ENCODE peak calls at places on chromosomes 11 and 22, in seven cellular contexts. One of them, this sample, is unnamed.

GRCh38 chr11:130448416-130449068 is at the start of gene ADAMTS15:
- DNase-seq in endothelial cell of umbilical vein: peak; percentile 70
- DNase-seq in body of pancreas: peak; percentile 78
- DNase-seq in sigmoid colon: peak; percentile 91
- DNase-seq in tibial nerve: peak; percentile 75
- DNase-seq in heart left ventricle: peak; percentile 93
- DNase-seq in testis: peak; percentile 75
- DNase-seq in this sample: peak; percentile 58

GRCh38 chr22:44735518-44736428 is 16.6 kb upstream of the ARHGAP8 start:
- DNase-seq in endothelial cell of umbilical vein: peak; percentile 36
- DNase-seq in body of pancreas: peak; percentile 68
- DNase-seq in sigmoid colon: peak; percentile 82
- DNase-seq in tibial nerve: peak; percentile 90
- DNase-seq in heart left ventricle: peak; percentile 88
- DNase-seq in testis: peak; percentile 86
- DNase-seq in this sample: peak; percentile 64

GRCh38 chr22:40420341-40421081 is 50.1 kb downstream of the SGSM3 start:
- DNase-seq in endothelial cell of umbilical vein: no peak
- DNase-seq in body of pancreas: no peak
- DNase-seq in sigmoid colon: no peak
- DNase-seq in tibial nerve: no peak
- DNase-seq in heart left ventricle: no peak
- DNase-seq in testis: no peak
- DNase-seq in this sample: no peak

GRCh38 chr11:22668005-22668796 is 1.8 kb downstream of the GAS2 start:
- DNase-seq in endothelial cell of umbilical vein: no peak
- DNase-seq in body of pancreas: no peak
- DNase-seq in sigmoid colon: no peak
- DNase-seq in tibial nerve: no peak
- DNase-seq in heart left ventricle: no peak
- DNase-seq in testis: no peak
- DNase-seq in this sample: no peak

GRCh38 chr11:114886644-114887259 is 208.4 kb downstream of the NXPE2 start:
- DNase-seq in endothelial cell of umbilical vein: no peak
- DNase-seq in body of pancreas: no peak
- DNase-seq in sigmoid colon: no peak
- DNase-seq in tibial nerve: no peak
- DNase-seq in heart left ventricle: no peak
- DNase-seq in testis: no peak
- DNase-seq in this sample: no peak

GRCh38 chr11:18804621-18805020 is 13.0 kb upstream of the PTPN5 start:
- DNase-seq in endothelial cell of umbilical vein: no peak
- DNase-seq in body of pancreas: no peak
- DNase-seq in sigmoid colon: no peak
- DNase-seq in tibial nerve: no peak
- DNase-seq in heart left ventricle: no peak
- DNase-seq in testis: no peak
- DNase-seq in this sample: no peak

GRCh38 chr22:36933629-36934028 is 20.2 kb downstream of the CSF2RB start:
- DNase-seq in endothelial cell of umbilical vein: no peak
- DNase-seq in body of pancreas: no peak
- DNase-seq in sigmoid colon: no peak
- DNase-seq in tibial nerve: no peak
- DNase-seq in heart left ventricle: no peak
- DNase-seq in testis: no peak
- DNase-seq in this sample: no peak

GRCh38 chr22:29617922-29618629 is 14.6 kb downstream of the NF2 start:
- DNase-seq in endothelial cell of umbilical vein: no peak
- DNase-seq in body of pancreas: peak; percentile 36
- DNase-seq in sigmoid colon: no peak
- DNase-seq in tibial nerve: no peak
- DNase-seq in heart left ventricle: no peak
- DNase-seq in testis: no peak
- DNase-seq in this sample: no peak

GRCh38 chr11:35588627-35589026 is 29.6 kb upstream of the FJX1 start:
- DNase-seq in endothelial cell of umbilical vein: no peak
- DNase-seq in body of pancreas: no peak
- DNase-seq in sigmoid colon: no peak
- DNase-seq in tibial nerve: no peak
- DNase-seq in heart left ventricle: no peak
- DNase-seq in testis: no peak
- DNase-seq in this sample: no peak

GRCh38 chr11:107598225-107599139 is 7.5 kb downstream of the ELMOD1 start:
- DNase-seq in endothelial cell of umbilical vein: peak; percentile 63
- DNase-seq in body of pancreas: no peak
- DNase-seq in sigmoid colon: no peak
- DNase-seq in tibial nerve: no peak
- DNase-seq in heart left ventricle: no peak
- DNase-seq in testis: peak; percentile 56
- DNase-seq in this sample: peak; percentile 23

GRCh38 chr11:58392741-58393140 is 13.9 kb downstream of the OR5B3 start:
- DNase-seq in endothelial cell of umbilical vein: peak; percentile 11
- DNase-seq in body of pancreas: no peak
- DNase-seq in sigmoid colon: no peak
- DNase-seq in tibial nerve: no peak
- DNase-seq in heart left ventricle: no peak
- DNase-seq in testis: no peak
- DNase-seq in this sample: no peak

GRCh38 chr22:45535400-45535799 is 32.7 kb downstream of the FBLN1 start:
- DNase-seq in endothelial cell of umbilical vein: no peak
- DNase-seq in body of pancreas: no peak
- DNase-seq in sigmoid colon: no peak
- DNase-seq in tibial nerve: no peak
- DNase-seq in heart left ventricle: no peak
- DNase-seq in testis: no peak
- DNase-seq in this sample: no peak

GRCh38 chr22:33328789-33329296 is 270.7 kb upstream of the SYN3 start:
- DNase-seq in endothelial cell of umbilical vein: no peak
- DNase-seq in body of pancreas: no peak
- DNase-seq in sigmoid colon: no peak
- DNase-seq in tibial nerve: no peak
- DNase-seq in heart left ventricle: no peak
- DNase-seq in testis: no peak
- DNase-seq in this sample: peak; percentile 38

GRCh38 chr22:19122752-19123492 is 710 bp upstream of the DGCR2 start:
- DNase-seq in endothelial cell of umbilical vein: no peak
- DNase-seq in body of pancreas: peak; percentile 39
- DNase-seq in sigmoid colon: no peak
- DNase-seq in tibial nerve: peak; percentile 15
- DNase-seq in heart left ventricle: no peak
- DNase-seq in testis: peak; percentile 43
- DNase-seq in this sample: peak; percentile 27

GRCh38 chr11:45285931-45286632 is at the start of gene SYT13:
- DNase-seq in endothelial cell of umbilical vein: no peak
- DNase-seq in body of pancreas: peak; percentile 56
- DNase-seq in sigmoid colon: no peak
- DNase-seq in tibial nerve: no peak
- DNase-seq in heart left ventricle: peak; percentile 71
- DNase-seq in testis: peak; percentile 14
- DNase-seq in this sample: no peak

GRCh38 chr22:42560381-42560780 is 6.6 kb downstream of the SERHL2 start:
- DNase-seq in endothelial cell of umbilical vein: no peak
- DNase-seq in body of pancreas: no peak
- DNase-seq in sigmoid colon: no peak
- DNase-seq in tibial nerve: no peak
- DNase-seq in heart left ventricle: no peak
- DNase-seq in testis: no peak
- DNase-seq in this sample: no peak

GRCh38 chr11:65204646-65205601 is 23.2 kb downstream of the CAPN1 start:
- DNase-seq in endothelial cell of umbilical vein: peak; percentile 40
- DNase-seq in body of pancreas: no peak
- DNase-seq in sigmoid colon: peak; percentile 65
- DNase-seq in tibial nerve: no peak
- DNase-seq in heart left ventricle: no peak
- DNase-seq in testis: peak; percentile 50
- DNase-seq in this sample: peak; percentile 57

GRCh38 chr11:104573431-104573830 is 324.8 kb downstream of the CASP12 start:
- DNase-seq in endothelial cell of umbilical vein: peak; percentile 13
- DNase-seq in body of pancreas: no peak
- DNase-seq in sigmoid colon: no peak
- DNase-seq in tibial nerve: no peak
- DNase-seq in heart left ventricle: no peak
- DNase-seq in testis: no peak
- DNase-seq in this sample: no peak

GRCh38 chr11:61297741-61298140 is 2.6 kb upstream of the VWCE start:
- DNase-seq in endothelial cell of umbilical vein: peak; percentile 94
- DNase-seq in body of pancreas: peak; percentile 45
- DNase-seq in sigmoid colon: peak; percentile 78
- DNase-seq in tibial nerve: peak; percentile 66
- DNase-seq in heart left ventricle: no peak
- DNase-seq in testis: peak; percentile 57
- DNase-seq in this sample: peak; percentile 63

GRCh38 chr22:35835998-35836691 is 118.5 kb downstream of the APOL5 start:
- DNase-seq in endothelial cell of umbilical vein: peak; percentile 83
- DNase-seq in body of pancreas: peak; percentile 43
- DNase-seq in sigmoid colon: peak; percentile 76
- DNase-seq in tibial nerve: peak; percentile 20
- DNase-seq in heart left ventricle: peak; percentile 55
- DNase-seq in testis: peak; percentile 64
- DNase-seq in this sample: peak; percentile 22

GRCh38 chr11:108565653-108566052 is 27.9 kb downstream of the EXPH5 start:
- DNase-seq in endothelial cell of umbilical vein: no peak
- DNase-seq in body of pancreas: peak; percentile 36
- DNase-seq in sigmoid colon: no peak
- DNase-seq in tibial nerve: no peak
- DNase-seq in heart left ventricle: no peak
- DNase-seq in testis: no peak
- DNase-seq in this sample: no peak

GRCh38 chr22:38098410-38099249 is 11.9 kb downstream of the BAIAP2L2 start:
- DNase-seq in endothelial cell of umbilical vein: peak; percentile 60
- DNase-seq in body of pancreas: no peak
- DNase-seq in sigmoid colon: no peak
- DNase-seq in tibial nerve: no peak
- DNase-seq in heart left ventricle: no peak
- DNase-seq in testis: no peak
- DNase-seq in this sample: peak; percentile 44

GRCh38 chr11:420054-420910 is 5.5 kb upstream of the SIGIRR start:
- DNase-seq in endothelial cell of umbilical vein: no peak
- DNase-seq in body of pancreas: no peak
- DNase-seq in sigmoid colon: no peak
- DNase-seq in tibial nerve: no peak
- DNase-seq in heart left ventricle: peak; percentile 62
- DNase-seq in testis: no peak
- DNase-seq in this sample: no peak

GRCh38 chr11:102983491-102983890 is 28.0 kb upstream of the MMP13 start:
- DNase-seq in endothelial cell of umbilical vein: no peak
- DNase-seq in body of pancreas: no peak
- DNase-seq in sigmoid colon: no peak
- DNase-seq in tibial nerve: no peak
- DNase-seq in heart left ventricle: no peak
- DNase-seq in testis: no peak
- DNase-seq in this sample: no peak
- TF ChIP-seq POLR2A in endothelial cell of umbilical vein: no peak
- TF ChIP-seq POLR2A in body of pancreas: no peak
- TF ChIP-seq POLR2A in sigmoid colon: no peak
- TF ChIP-seq POLR2A in tibial nerve: no peak
- TF ChIP-seq POLR2A in heart left ventricle: no peak
- TF ChIP-seq POLR2A in testis: no peak
- TF ChIP-seq POLR2A in this sample: no peak

GRCh38 chr11:72652871-72653615 is 21.2 kb downstream of the PDE2A start:
- DNase-seq in endothelial cell of umbilical vein: no peak
- DNase-seq in body of pancreas: peak; percentile 24
- DNase-seq in sigmoid colon: no peak
- DNase-seq in tibial nerve: no peak
- DNase-seq in heart left ventricle: no peak
- DNase-seq in testis: peak; percentile 17
- DNase-seq in this sample: no peak
- TF ChIP-seq POLR2A in endothelial cell of umbilical vein: no peak
- TF ChIP-seq POLR2A in body of pancreas: no peak
- TF ChIP-seq POLR2A in sigmoid colon: no peak
- TF ChIP-seq POLR2A in tibial nerve: no peak
- TF ChIP-seq POLR2A in heart left ventricle: no peak
- TF ChIP-seq POLR2A in testis: no peak
- TF ChIP-seq POLR2A in this sample: no peak

GRCh38 chr11:132405728-132406127 is 1035.3 kb downstream of the NTM start:
- DNase-seq in endothelial cell of umbilical vein: no peak
- DNase-seq in body of pancreas: no peak
- DNase-seq in sigmoid colon: no peak
- DNase-seq in tibial nerve: no peak
- DNase-seq in heart left ventricle: no peak
- DNase-seq in testis: no peak
- DNase-seq in this sample: no peak
- TF ChIP-seq POLR2A in endothelial cell of umbilical vein: no peak
- TF ChIP-seq POLR2A in body of pancreas: no peak
- TF ChIP-seq POLR2A in sigmoid colon: no peak
- TF ChIP-seq POLR2A in tibial nerve: no peak
- TF ChIP-seq POLR2A in heart left ventricle: no peak
- TF ChIP-seq POLR2A in testis: no peak
- TF ChIP-seq POLR2A in this sample: no peak

GRCh38 chr11:102317768-102318103 is 452 bp downstream of the BIRC3 start:
- DNase-seq in endothelial cell of umbilical vein: no peak
- DNase-seq in body of pancreas: no peak
- DNase-seq in sigmoid colon: no peak
- DNase-seq in tibial nerve: no peak
- DNase-seq in heart left ventricle: no peak
- DNase-seq in testis: no peak
- DNase-seq in this sample: no peak

GRCh38 chr11:102320679-102321078 is 3.4 kb downstream of the BIRC3 start:
- DNase-seq in endothelial cell of umbilical vein: no peak
- DNase-seq in body of pancreas: no peak
- DNase-seq in sigmoid colon: no peak
- DNase-seq in tibial nerve: no peak
- DNase-seq in heart left ventricle: no peak
- DNase-seq in testis: peak; percentile 39
- DNase-seq in this sample: no peak

GRCh38 chr11:102320166-102320565 is 2.9 kb downstream of the BIRC3 start:
- DNase-seq in endothelial cell of umbilical vein: no peak
- DNase-seq in body of pancreas: no peak
- DNase-seq in sigmoid colon: no peak
- DNase-seq in tibial nerve: no peak
- DNase-seq in heart left ventricle: no peak
- DNase-seq in testis: no peak
- DNase-seq in this sample: no peak

GRCh38 chr11:102318469-102318868 is 1.2 kb downstream of the BIRC3 start:
- DNase-seq in endothelial cell of umbilical vein: no peak
- DNase-seq in body of pancreas: no peak
- DNase-seq in sigmoid colon: no peak
- DNase-seq in tibial nerve: no peak
- DNase-seq in heart left ventricle: no peak
- DNase-seq in testis: peak; percentile 36
- DNase-seq in this sample: no peak

DNA sequence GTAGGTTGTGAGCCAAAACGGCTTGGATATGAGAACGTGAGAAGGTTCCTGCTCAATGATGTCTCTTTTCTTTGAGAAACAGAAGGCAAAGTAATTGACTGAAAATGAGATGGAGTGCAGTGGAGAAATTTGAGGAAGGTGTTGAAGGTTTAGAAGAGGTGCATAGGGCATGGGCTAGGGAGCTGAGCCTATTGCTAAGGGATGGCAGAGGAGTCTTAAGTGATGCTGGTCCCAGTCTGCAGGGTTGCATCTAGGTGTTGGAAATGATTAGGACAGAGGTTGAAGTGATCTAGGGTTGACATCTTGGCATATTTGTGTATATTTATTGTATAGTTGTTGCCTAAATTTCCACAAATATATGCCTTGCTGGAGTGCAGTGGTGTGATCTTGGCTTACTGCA is 2.3 kb downstream of the BIRC3 start:
- DNase-seq in endothelial cell of umbilical vein: no peak
- DNase-seq in body of pancreas: no peak
- DNase-seq in sigmoid colon: no peak
- DNase-seq in tibial nerve: no peak
- DNase-seq in heart left ventricle: no peak
- DNase-seq in testis: no peak
- DNase-seq in this sample: no peak
- TF ChIP-seq POLR2A in endothelial cell of umbilical vein: no peak
- TF ChIP-seq POLR2A in body of pancreas: no peak
- TF ChIP-seq POLR2A in sigmoid colon: no peak
- TF ChIP-seq POLR2A in tibial nerve: no peak
- TF ChIP-seq POLR2A in heart left ventricle: no peak
- TF ChIP-seq POLR2A in testis: no peak
- TF ChIP-seq POLR2A in this sample: no peak

GRCh38 chr11:1883342-1884122 is 8.2 kb downstream of the PRR33 start:
- DNase-seq in endothelial cell of umbilical vein: no peak
- DNase-seq in body of pancreas: no peak
- DNase-seq in sigmoid colon: no peak
- DNase-seq in tibial nerve: no peak
- DNase-seq in heart left ventricle: peak; percentile 57
- DNase-seq in testis: no peak
- DNase-seq in this sample: no peak
- TF ChIP-seq POLR2A in endothelial cell of umbilical vein: no peak
- TF ChIP-seq POLR2A in body of pancreas: no peak
- TF ChIP-seq POLR2A in sigmoid colon: no peak
- TF ChIP-seq POLR2A in tibial nerve: no peak
- TF ChIP-seq POLR2A in heart left ventricle: no peak
- TF ChIP-seq POLR2A in testis: no peak
- TF ChIP-seq POLR2A in this sample: no peak

This sample was measured in H54.